ENCODE peak calls at places on chromosomes 11 and 22, in ten cellular contexts. B is right cardiac atrium; Z is stomach; I is AG08395; F is naive thymus-derived CD8-positive, alpha-beta T cell; C is SK-MEL-5; Q is CD8-positive, alpha-beta memory T cell; G is GM23248; W is iPS DF 6.9; K is mucosa of gallbladder. J is an unnamed sample.

GRCh38 chr11:114008331-114008730 is 33.4 kb downstream of the HTR3A start:
- DNase-seq in B (no peak), Z (no peak), I (no peak), F (no peak), C (no peak), Q (no peak), G (no peak), W (no peak), K (no peak), J (no peak)

GRCh38 chr11:123601136-123601535 is 53.3 kb downstream of the SCN3B start:
- DNase-seq in B (no peak), Z (no peak), I (peak), F (no peak), C (no peak), Q (no peak), G (peak), W (no peak), K (no peak), J (no peak)

GRCh38 chr22:45159652-45160462 is 3.9 kb upstream of the NUP50 start:
- DNase-seq in B (no peak), Z (peak), I (no peak), F (no peak), C (peak), Q (no peak), G (peak), W (no peak), K (peak), J (no peak)

GRCh38 chr11:287821-288327 is 1.1 kb upstream of the PGGHG start:
- DNase-seq in B (peak), Z (no peak), I (no peak), F (peak), C (no peak), Q (no peak), G (no peak), W (no peak), K (no peak), J (peak)

GRCh38 chr22:50270302-50271010 is at the start of gene MAPK11:
- DNase-seq in B (peak), Z (peak), I (peak), F (peak), C (peak), Q (peak), G (peak), W (no peak), K (peak), J (peak)

GRCh38 chr22:39960791-39961746 is 872 bp downstream of the TMA7B start:
- DNase-seq in B (no peak), Z (peak), I (peak), F (no peak), C (no peak), Q (peak), G (peak), W (no peak), K (peak), J (peak)

GRCh38 chr11:47406896-47407745 is 1.3 kb upstream of the SLC39A13 start:
- DNase-seq in B (peak), Z (no peak), I (no peak), F (no peak), C (no peak), Q (peak), G (peak), W (no peak), K (no peak), J (no peak)

GRCh38 chr11:92226331-92227232 is 2.0 kb downstream of the FAT3 start:
- DNase-seq in B (peak), Z (no peak), I (no peak), F (no peak), C (no peak), Q (no peak), G (peak), W (no peak), K (no peak), J (no peak)

GRCh38 chr11:26891501-26891900 is 102.4 kb upstream of the FIBIN start:
- DNase-seq in B (no peak), Z (no peak), I (no peak), F (no peak), C (no peak), Q (no peak), G (no peak), W (no peak), K (no peak), J (no peak)

GRCh38 chr22:25360891-25361645 is 141.6 kb downstream of the CRYBB2 start:
- DNase-seq in B (peak), Z (no peak), I (no peak), F (no peak), C (no peak), Q (no peak), G (no peak), W (no peak), K (no peak), J (no peak)

GRCh38 chr11:73186886-73187285 is 31.2 kb upstream of the P2RY2 start:
- DNase-seq in B (no peak), Z (peak), I (no peak), F (no peak), C (no peak), Q (no peak), G (no peak), W (no peak), K (no peak), J (no peak)

GRCh38 chr11:69041516-69041915 is 7.2 kb upstream of the TPCN2 start:
- DNase-seq in B (no peak), Z (no peak), I (no peak), F (no peak), C (no peak), Q (no peak), G (no peak), W (no peak), K (no peak), J (no peak)

GRCh38 chr11:72821221-72821919 is 7.2 kb downstream of the ATG16L2 start:
- DNase-seq in B (peak), Z (peak), I (no peak), F (no peak), C (no peak), Q (no peak), G (no peak), W (no peak), K (no peak), J (no peak)

GRCh38 chr11:116478205-116478604 is 294.6 kb downstream of the BUD13 start:
- DNase-seq in B (no peak), Z (no peak), I (no peak), F (no peak), C (peak), Q (no peak), G (no peak), W (no peak), K (no peak), J (no peak)

GRCh38 chr11:22466809-22467208 is 128.6 kb downstream of the SLC17A6 start:
- DNase-seq in B (no peak), Z (no peak), I (peak), F (no peak), C (no peak), Q (no peak), G (peak), W (no peak), K (no peak), J (no peak)

GRCh38 chr11:12845739-12846358 is 163.3 kb upstream of the RASSF10 start:
- DNase-seq in B (peak), Z (peak), I (peak), F (no peak), C (peak), Q (no peak), G (peak), W (no peak), K (peak), J (no peak)

GRCh38 chr11:110081462-110082233 is 11.5 kb upstream of the ZC3H12C start:
- DNase-seq in B (no peak), Z (no peak), I (no peak), F (no peak), C (no peak), Q (no peak), G (peak), W (no peak), K (no peak), J (no peak)

J was measured in activated CD4-positive, alpha-beta memory T cell treated with anti-CD3 and anti-CD28 coated beads, Interleukin-2, amount 10 ng/mL, durations not matched to agents 7 days and 5 days.